ENCODE peak calls at places on chromosome 22, in six cellular contexts. F is uterus; J is dorsolateral prefrontal cortex; D is brain microvascular endothelial cell; G is SJSA1; H is naive thymus-derived CD4-positive, alpha-beta T cell. X is an unnamed sample. For H3K27me3, the result is how much of the 10 kb centered on the place peaks cover.

GRCh38 chr22:36238348-36239149 is 778 bp downstream of the APOL2 start:
- DNase-seq in F (peak), J (no peak), D (no peak), G (peak), H (no peak), X (no peak)

GRCh38 chr22:27810566-27810965 is 9.0 kb upstream of the MN1 start:
- DNase-seq in F (peak), J (no peak), D (no peak), G (no peak), H (no peak), X (peak)

GRCh38 chr22:27144345-27144744 is 487.0 kb downstream of the MIAT start:
- DNase-seq in F (no peak), J (no peak), D (no peak), G (no peak), H (no peak), X (no peak)

GRCh38 chr22:42742940-42743339 is 22.3 kb upstream of the A4GALT start:
- DNase-seq in F (peak), J (no peak), D (no peak), G (no peak), H (no peak), X (peak)

GRCh38 chr22:35986085-35986484 is 42.5 kb downstream of the RBFOX2 start:
- DNase-seq in F (no peak), J (no peak), D (peak), G (no peak), H (no peak), X (no peak)

GRCh38 chr22:26169312-26170111 is at the start of gene SEZ6L:
- DNase-seq in F (no peak), J (no peak), D (no peak), G (no peak), H (no peak), X (peak)

GRCh38 chr22:49657275-49657973 is 170.2 kb downstream of the BRD1 start:
- DNase-seq in F (peak), J (no peak), D (no peak), G (no peak), H (peak), X (peak)

GRCh38 chr22:39408173-39408572 is 8.6 kb downstream of the TAB1 start:
- DNase-seq in F (no peak), J (no peak), D (no peak), G (no peak), H (no peak), X (peak)

DNA sequence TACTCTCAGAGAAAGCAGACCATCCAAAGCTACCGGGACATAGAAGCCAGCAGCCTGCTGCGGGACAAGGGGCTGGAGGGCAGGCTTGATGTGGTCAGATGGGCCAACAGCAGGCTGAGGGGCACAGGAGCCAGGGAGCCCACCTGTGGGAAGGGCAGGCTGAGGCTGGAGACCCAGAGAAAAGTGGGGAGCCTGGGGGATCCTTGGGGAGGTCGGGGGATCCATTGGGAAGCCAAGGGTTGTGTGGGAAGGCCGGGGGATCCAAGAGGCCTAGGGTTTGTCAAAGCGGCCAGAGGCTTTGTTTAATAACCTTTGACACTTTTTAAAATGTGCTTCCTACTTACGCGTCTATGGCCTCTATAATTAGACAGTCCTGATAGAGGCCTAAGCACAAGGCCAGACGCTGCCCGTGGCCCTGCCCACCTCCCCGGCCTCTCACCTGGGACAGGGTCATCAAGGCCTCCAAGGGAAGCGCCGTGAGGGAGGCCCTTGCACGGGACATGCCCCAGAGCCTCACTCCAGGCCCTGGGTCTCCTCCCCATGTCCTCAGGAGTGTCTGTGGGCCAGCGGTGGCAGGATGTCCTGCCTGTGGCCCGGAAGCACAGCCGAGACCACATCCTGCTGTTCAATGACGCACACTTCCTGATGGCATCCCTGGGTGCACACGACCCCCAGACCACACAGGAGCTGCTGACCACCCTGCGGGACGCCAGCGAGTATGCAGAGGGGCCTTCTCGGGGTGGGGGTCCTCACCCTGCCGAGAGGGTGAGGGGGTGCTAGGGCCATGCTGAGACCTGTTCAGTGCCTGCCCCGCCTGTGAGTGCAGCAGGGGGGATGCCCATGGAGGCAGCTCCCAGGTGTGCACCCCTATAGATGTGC is 8.6 kb upstream of the GTSE1 start:
- DNase-seq in F (no peak), J (no peak), D (no peak), G (peak), H (no peak), X (peak)
- H3K4me3 ChIP-seq in F (no peak), J (no peak), D (no peak), G (no peak), H (no peak), X (peak)

DNA sequence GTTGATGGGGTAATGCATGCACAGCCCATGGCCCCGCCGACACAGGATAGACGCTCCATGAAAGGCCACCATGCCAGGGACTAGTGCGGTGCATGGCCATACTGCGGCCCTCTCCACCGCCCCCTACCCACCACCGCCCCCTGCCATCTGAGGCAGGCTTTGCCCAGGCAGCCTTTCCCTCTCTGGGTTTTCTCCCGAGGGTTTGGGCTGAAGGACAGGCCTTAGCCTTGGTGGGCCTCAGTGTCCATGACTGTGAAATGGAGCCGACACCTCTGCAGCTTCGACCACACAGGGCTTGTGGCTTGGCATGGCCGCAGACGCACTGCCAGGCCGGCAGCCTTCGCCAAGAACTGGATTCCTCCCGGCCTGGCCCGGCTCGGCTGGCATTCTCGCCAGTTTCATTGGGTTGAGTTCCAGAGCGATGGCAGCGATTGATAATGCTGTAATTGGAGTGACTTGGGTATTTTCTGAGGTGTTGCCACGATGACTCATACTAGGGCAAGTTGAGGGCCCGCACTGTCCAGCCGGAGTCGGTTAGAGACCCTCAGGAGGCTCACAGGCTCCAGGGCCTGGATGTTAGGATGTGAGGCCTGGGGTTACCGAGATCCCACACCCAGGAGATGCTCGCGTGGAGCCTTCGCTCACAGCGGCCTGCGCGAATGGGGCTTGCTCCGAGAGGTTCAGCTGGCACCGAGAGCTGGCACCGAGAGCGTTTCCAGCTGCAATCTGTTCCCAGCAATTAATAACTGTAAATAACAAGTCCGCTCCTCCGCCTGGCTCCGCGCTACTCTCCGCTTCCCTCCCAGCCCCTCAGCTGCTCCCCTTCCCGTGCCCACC is 111.2 kb downstream of the WNT7B start:
- DNase-seq in F (no peak), J (no peak), D (no peak), G (peak), H (no peak), X (no peak)
- H3K27me3 ChIP-seq in F (under half), J (under half), D (under half), G (under half), H (under half), X (under half)

GRCh38 chr22:45645526-45646414 is 25.9 kb upstream of the ATXN10 start:
- DNase-seq in F (peak), J (peak), D (peak), G (peak), H (peak), X (peak)
- H3K4me3 ChIP-seq in F (no peak), J (no peak), D (peak), G (no peak), H (no peak), X (no peak)

DNA sequence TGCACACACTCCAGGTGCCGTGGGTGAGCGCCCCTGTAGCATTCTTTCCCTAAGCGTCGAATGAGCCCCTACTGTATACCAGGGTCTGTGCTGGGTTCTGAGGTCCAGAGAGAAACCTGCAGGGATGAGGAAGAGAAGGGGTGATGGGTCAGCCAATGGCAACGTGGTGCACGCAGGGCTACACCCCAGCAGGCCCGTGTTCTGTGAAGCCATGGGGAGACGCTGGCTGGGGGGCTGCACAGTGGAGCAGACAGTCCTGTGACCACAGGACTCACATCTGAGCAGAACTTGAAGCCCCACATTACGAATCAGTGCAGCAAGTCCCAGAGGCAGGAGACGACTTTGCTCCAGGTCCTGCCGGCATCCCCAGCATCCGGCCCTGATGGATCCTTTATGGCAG is 1481.4 kb downstream of the BRD1 start:
- DNase-seq in F (no peak), J (no peak), D (no peak), G (no peak), H (no peak), X (no peak)
- H3K27me3 ChIP-seq in F (under half), J (under half), D (under half), G (under half), H (under half), X (under half)

GRCh38 chr22:31749636-31750364 is at the start of gene PRR14L:
- DNase-seq in F (peak), J (peak), D (peak), G (peak), H (peak), X (peak)

GRCh38 chr22:31752096-31752847 is 1.5 kb upstream of the DEPDC5 start:
- DNase-seq in F (no peak), J (no peak), D (no peak), G (no peak), H (no peak), X (no peak)

GRCh38 chr22:31747441-31747840 is 2.5 kb downstream of the PRR14L start:
- DNase-seq in F (no peak), J (no peak), D (no peak), G (no peak), H (no peak), X (no peak)

GRCh38 chr22:31750365-31751284 is 693 bp upstream of the PRR14L start:
- DNase-seq in F (no peak), J (no peak), D (no peak), G (no peak), H (no peak), X (no peak)

GRCh38 chr22:31748490-31748889 is 1.4 kb downstream of the PRR14L start:
- DNase-seq in F (no peak), J (no peak), D (no peak), G (no peak), H (no peak), X (no peak)
- H3K4me3 ChIP-seq in F (peak), J (peak), D (peak), G (peak), H (peak), X (peak)

GRCh38 chr22:37255558-37256006 is 11.5 kb upstream of the RAC2 start:
- DNase-seq in F (no peak), J (no peak), D (no peak), G (no peak), H (no peak), X (no peak)
- H3K27me3 ChIP-seq in F (under half), J (under half), D (under half), G (under half), H (under half), X (under half)

GRCh38 chr22:17772249-17772962 is 1.9 kb downstream of the BID start:
- DNase-seq in F (no peak), J (no peak), D (no peak), G (no peak), H (no peak), X (no peak)
- H3K4me3 ChIP-seq in F (no peak), J (peak), D (peak), G (no peak), H (peak), X (no peak)

DNA sequence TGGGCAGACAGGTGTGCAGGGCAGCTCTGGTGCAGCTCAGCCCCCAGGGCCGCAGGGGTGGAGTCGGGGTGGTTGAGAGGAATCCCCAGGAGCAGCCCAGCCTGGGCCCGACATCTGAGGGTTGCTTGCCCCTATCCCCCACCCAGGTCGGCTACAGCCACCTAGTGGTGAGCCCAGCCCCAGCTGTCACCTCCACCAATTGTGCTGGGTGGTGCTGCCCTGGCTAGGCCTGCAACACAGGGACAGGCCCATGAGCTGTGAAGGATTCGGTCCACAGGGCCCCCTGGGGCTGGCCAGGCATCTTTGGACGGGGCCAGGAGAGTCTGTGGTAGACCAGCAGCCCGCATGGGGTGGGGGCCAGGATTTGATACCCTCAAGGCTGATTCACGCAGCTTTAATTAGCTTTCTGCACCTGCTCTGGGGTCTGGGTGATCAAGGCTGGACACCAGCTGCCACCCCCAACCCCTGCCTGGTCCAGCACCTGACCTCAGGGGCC is 29.5 kb downstream of the RTN4R start:
- DNase-seq in F (peak), J (no peak), D (no peak), G (no peak), H (peak), X (peak)
- H3K27me3 ChIP-seq in F (under half), J (under half), D (under half), G (under half), H (under half), X (under half)

GRCh38 chr22:50676661-50677492 is 4.3 kb downstream of the SHANK3 start:
- DNase-seq in F (no peak), J (no peak), D (no peak), G (peak), H (no peak), X (no peak)
- H3K4me3 ChIP-seq in F (no peak), J (no peak), D (no peak), G (no peak), H (no peak), X (peak)

DNA sequence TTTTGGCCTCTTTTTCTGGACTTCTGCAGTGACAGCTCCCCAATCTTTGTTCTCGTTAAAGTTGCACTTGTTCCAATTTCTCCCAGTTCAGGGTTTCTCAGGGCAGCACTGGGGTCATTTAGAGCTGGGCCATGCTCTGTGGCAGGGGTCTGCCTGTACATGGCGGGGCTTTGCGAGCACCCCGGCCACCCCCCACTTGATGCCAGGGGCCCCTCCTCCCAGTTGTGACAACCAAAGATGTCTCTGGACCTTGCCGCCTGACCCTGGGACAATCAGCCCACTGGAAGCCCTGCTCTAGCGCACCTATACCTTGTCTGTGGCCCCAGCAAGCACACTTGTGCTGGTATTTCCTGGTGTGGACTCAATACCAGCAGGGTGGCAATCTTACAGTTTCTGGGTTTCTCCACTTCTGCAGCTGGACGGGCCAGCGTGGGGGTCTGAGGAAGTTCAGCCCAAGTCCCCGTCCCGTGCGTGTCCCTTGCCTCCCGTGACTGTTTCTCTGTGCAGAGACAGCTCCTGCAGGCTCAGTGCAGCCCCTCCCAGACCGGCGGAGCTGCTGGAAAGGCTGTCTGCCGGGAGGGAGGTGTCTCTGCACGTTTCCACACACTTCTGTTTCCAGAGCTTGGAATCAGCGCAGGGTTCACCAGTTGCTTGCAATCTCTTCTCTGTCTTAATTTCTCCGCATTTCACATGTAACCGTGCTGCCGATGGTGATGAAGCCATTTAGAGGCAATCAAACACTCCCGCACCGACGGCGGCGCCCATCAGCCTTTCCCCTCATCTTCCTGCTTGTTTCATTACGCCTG is 1328.9 kb downstream of the BRD1 start:
- DNase-seq in F (no peak), J (no peak), D (no peak), G (no peak), H (no peak), X (peak)
- H3K27me3 ChIP-seq in F (under half), J (under half), D (under half), G (under half), H (under half), X (under half)